ENCODE peak calls at places on chromosomes 3 and 15, in four cellular contexts. B is transverse colon, J is mucosa of descending colon, U is sigmoid colon. I is an unnamed sample.

GRCh38 chr3:70947584-70947983 is 635.1 kb upstream of the MDFIC2 start:
- DNase-seq in B (no peak), J (no peak), U (no peak), I (no peak)

GRCh38 chr15:26771917-26772587 is 814 bp downstream of the GABRB3 start:
- DNase-seq in B (no peak), J (no peak), U (no peak), I (no peak)

GRCh38 chr15:66504563-66505429 is at the start of the genes RPL4 and ZWILCH:
- DNase-seq in B (peak), J (peak), U (peak), I (peak)

GRCh38 chr3:136862611-136862951 is 573 bp downstream of the NCK1 start:
- DNase-seq in B (peak), J (peak), U (peak), I (peak)

GRCh38 chr3:36965440-36965839 is 20.6 kb upstream of the TRANK1 start:
- DNase-seq in B (no peak), J (no peak), U (no peak), I (peak)

GRCh38 chr15:69031013-69032001 is 16.8 kb downstream of the NOX5 start:
- DNase-seq in B (peak), J (peak), U (no peak), I (peak)

GRCh38 chr3:148954981-148955380 is 36.4 kb upstream of the GYG1 start:
- DNase-seq in B (no peak), J (no peak), U (no peak), I (no peak)

GRCh38 chr3:124812291-124813265 is 74.6 kb downstream of the ITGB5 start:
- DNase-seq in B (peak), J (peak), U (peak), I (peak)

GRCh38 chr15:47661661-47662180 is 55.6 kb upstream of the SEMA6D start:
- DNase-seq in B (no peak), J (no peak), U (no peak), I (no peak)

GRCh38 chr3:12622335-12622734 is 41.6 kb downstream of the RAF1 start:
- DNase-seq in B (no peak), J (no peak), U (no peak), I (no peak)

GRCh38 chr3:189392969-189393368 is 221.2 kb downstream of the TPRG1 start:
- DNase-seq in B (peak), J (peak), U (no peak), I (peak)

GRCh38 chr3:146712826-146713225 is 107.7 kb upstream of the PLSCR5 start:
- DNase-seq in B (no peak), J (no peak), U (no peak), I (no peak)

GRCh38 chr3:57793737-57794187 is 37.7 kb downstream of the SLMAP start:
- DNase-seq in B (no peak), J (no peak), U (no peak), I (no peak)

GRCh38 chr3:14289590-14290453 is 111.2 kb downstream of the LSM3 start:
- DNase-seq in B (peak), J (peak), U (no peak), I (peak)

GRCh38 chr3:151553873-151554272 is 93.0 kb upstream of the IGSF10 start:
- DNase-seq in B (no peak), J (no peak), U (peak), I (no peak)

GRCh38 chr3:31760654-31761053 is 220.4 kb downstream of the OSBPL10 start:
- DNase-seq in B (no peak), J (no peak), U (no peak), I (no peak)

GRCh38 chr15:75661041-75661778 is 13.5 kb downstream of the SNX33 start:
- DNase-seq in B (peak), J (peak), U (peak), I (peak)

GRCh38 chr15:90818251-90819210 is 49.9 kb upstream of the FURIN start:
- DNase-seq in B (no peak), J (no peak), U (peak), I (no peak)

GRCh38 chr3:28349397-28350000 is 875 bp upstream of the AZI2 start:
- DNase-seq in B (no peak), J (no peak), U (no peak), I (no peak)

GRCh38 chr3:139934557-139935070 is 371 bp upstream of the CLSTN2 start:
- DNase-seq in B (peak), J (peak), U (peak), I (no peak)
- TF ChIP-seq CTCF in B (no peak), J (no peak), U (no peak), I (no peak)

DNA sequence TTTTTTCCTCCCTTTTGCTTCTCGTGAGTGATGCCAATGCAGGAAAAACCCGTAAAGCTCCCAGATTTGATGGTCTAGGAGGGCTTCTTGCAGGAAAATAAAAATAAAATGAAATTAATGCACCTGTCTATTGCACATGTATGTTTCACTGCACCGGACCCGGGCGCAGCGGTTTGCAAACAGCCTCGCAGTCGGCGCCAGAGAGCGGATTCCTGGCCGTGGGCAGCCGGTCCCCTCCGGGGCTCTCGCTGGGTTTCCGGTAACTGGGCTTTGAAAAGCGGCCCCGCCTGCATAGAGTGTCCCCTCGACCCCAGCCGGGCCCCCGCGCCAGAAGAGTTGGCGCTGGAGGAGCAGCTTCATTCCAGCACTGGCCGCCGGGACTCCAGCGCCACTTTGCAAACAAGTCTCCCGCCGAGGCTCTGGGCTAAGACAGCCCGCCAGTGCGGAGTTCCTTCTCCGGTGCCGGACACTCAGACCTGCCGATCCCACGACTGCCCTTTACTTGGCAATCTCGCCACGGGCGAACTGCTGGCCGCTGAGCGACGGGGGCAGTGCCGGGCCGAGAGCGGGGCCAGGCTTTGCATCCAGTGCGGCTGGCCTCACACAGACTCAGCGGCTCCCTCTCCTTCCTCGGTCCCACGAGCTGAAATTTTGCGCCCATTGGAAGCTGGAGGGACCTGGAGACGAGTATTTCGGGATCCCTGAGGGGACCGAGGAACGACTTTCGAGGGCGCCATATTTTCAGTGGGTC is 225.9 kb upstream of the C2CD4B start:
- DNase-seq in B (peak), J (peak), U (peak), I (peak)
- TF ChIP-seq CTCF in B (no peak), J (no peak), U (no peak), I (no peak)

DNA sequence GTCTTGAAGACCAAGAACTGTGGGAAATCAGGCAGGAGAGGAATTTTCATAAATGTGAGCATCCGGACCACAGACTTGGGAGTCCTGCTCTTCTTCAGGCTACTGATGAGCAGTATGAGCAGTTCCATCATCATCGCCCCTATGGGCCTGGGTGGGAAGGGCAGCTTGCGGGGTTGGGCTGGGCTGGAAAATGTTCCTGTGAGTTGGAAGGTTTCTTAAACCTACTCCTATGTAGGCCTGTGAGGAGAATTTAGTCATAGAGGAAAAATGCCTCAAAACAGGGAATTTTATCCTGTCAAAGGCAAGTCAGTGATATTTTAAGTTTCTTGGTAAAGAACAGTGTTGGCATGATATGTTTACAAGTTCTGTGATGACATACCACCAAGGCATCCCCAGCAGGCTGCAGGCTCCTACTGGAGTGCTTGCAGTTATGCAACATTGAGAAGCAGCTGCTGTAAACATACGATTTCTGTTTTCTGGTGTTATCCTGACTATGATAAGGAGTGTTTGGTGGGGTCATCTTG is 10.3 kb downstream of the MASP1 start:
- DNase-seq in B (no peak), J (no peak), U (no peak), I (no peak)
- TF ChIP-seq CTCF in B (no peak), J (no peak), U (no peak), I (no peak)

GRCh38 chr3:64222501-64222900 is 2.8 kb downstream of the PRICKLE2 start:
- DNase-seq in B (no peak), J (no peak), U (no peak), I (no peak)

GRCh38 chr3:64225695-64226499 is 631 bp upstream of the PRICKLE2 start:
- DNase-seq in B (no peak), J (no peak), U (no peak), I (no peak)

GRCh38 chr3:64221564-64222257 is 3.6 kb downstream of the PRICKLE2 start:
- DNase-seq in B (no peak), J (no peak), U (no peak), I (no peak)

GRCh38 chr3:64224826-64225606 is at the start of gene PRICKLE2:
- DNase-seq in B (peak), J (peak), U (peak), I (peak)

DNA sequence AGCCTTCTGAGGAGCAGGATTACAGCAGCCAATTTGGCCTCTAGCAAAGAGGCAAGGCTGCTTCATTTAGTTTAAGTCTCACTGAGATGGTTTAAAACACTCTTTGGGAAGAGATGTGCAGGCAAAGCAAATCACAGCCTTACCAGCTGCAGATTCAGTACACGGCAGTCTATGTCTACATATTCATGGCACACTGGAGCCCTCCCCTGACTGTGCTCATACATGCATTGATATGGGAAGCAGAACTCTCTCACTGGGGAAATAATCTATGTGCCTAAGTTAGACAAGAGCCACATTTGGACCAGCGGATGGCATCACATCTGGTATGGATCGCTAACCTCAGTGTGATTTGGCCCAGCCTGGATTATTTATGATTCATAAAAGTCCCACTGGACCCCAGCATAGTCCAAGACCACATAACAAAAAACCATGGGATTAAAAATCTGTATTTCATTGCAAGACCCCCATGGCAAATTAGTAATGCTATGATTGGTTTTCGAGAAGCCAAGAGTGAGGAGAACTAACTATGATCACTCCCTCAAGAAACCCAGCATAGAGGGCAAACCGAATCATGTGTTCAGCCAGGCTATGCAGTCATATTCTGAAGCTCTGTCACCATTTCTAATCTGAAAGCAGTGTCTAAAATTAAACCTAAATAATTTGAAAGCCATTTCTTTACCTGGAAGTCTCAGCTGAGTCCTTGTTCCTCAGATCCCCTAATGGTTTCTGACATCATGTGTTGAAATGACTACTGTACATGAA is 1.3 kb downstream of the PRICKLE2 start:
- DNase-seq in B (no peak), J (peak), U (no peak), I (no peak)
- TF ChIP-seq CTCF in B (no peak), J (no peak), U (no peak), I (no peak)

GRCh38 chr3:119762876-119763275 is 19.0 kb upstream of the NR1I2 start:
- DNase-seq in B (no peak), J (no peak), U (no peak), I (no peak)
- TF ChIP-seq CTCF in B (no peak), J (no peak), U (no peak), I (no peak)

I was measured in Calu3.